ENCODE peak calls at places on chromosomes 13 and 19, in seven cellular contexts. V is iPS DF 6.9; G is substantia nigra; D is stimulated activated CD8-positive, alpha-beta memory T cell treated with anti-CD3 and anti-CD28 coated beads, Interleukin-4, amount 100 ng/mL, for 4 hours; U is stimulated activated CD4-positive, alpha-beta T cell treated with anti-CD3 and anti-CD28 coated beads, Interleukin-15, amount 100 ng/mL, for 1 hour; M is thoracic aorta; C is esophagus squamous epithelium. F is an unnamed sample.

GRCh38 chr13:108915634-108916497 is 286.5 kb downstream of the MYO16 start:
- DNase-seq in U (peak), C (peak), D (peak), G (no peak), M (peak), V (no peak), F (peak)

GRCh38 chr19:17289489-17289888 is 7.8 kb downstream of the ANKLE1 start:
- DNase-seq in U (peak), M (no peak), D (no peak), G (no peak), C (no peak), V (no peak), F (no peak)

GRCh38 chr13:109454167-109454917 is 332.0 kb downstream of the IRS2 start:
- DNase-seq in V (no peak), G (no peak), U (no peak), M (peak), C (no peak), D (no peak), F (no peak)

GRCh38 chr13:113813749-113814434 is 50.0 kb downstream of the GAS6 start:
- DNase-seq in G (no peak), U (no peak), V (no peak), D (no peak), C (no peak), M (no peak), F (no peak)

GRCh38 chr19:49114630-49115363 is 627 bp downstream of the LIN7B start:
- DNase-seq in G (peak), M (no peak), C (no peak), D (no peak), U (peak), V (no peak), F (no peak)

GRCh38 chr13:65597839-65598818 is 1632.0 kb downstream of the PCDH9 start:
- DNase-seq in V (no peak), G (no peak), D (no peak), U (no peak), C (no peak), M (no peak), F (no peak)

GRCh38 chr19:10033614-10034013 is 20.3 kb downstream of the RDH8 start:
- DNase-seq in G (no peak), M (no peak), V (no peak), U (no peak), D (no peak), C (no peak), F (no peak)

GRCh38 chr13:24670927-24671326 is 9.3 kb upstream of the ATP12A start:
- DNase-seq in M (no peak), G (no peak), V (no peak), D (no peak), C (no peak), U (no peak), F (no peak)

GRCh38 chr19:5147971-5148793 is 179.3 kb downstream of the KDM4B start:
- DNase-seq in V (no peak), G (no peak), U (no peak), D (no peak), M (peak), C (no peak), F (no peak)

GRCh38 chr13:25756916-25757315 is 294.9 kb downstream of the SHISA2 start:
- DNase-seq in U (no peak), G (no peak), V (no peak), M (no peak), D (no peak), C (no peak), F (no peak)

GRCh38 chr13:39602614-39603366 is at the start of gene LHFPL6:
- DNase-seq in V (no peak), M (peak), C (no peak), U (peak), D (no peak), G (peak), F (no peak)

GRCh38 chr13:50124536-50125305 is 109.5 kb downstream of the KCNRG start:
- DNase-seq in C (no peak), U (peak), V (no peak), D (peak), M (peak), G (no peak), F (no peak)

GRCh38 chr19:2289714-2290435 is 7.9 kb upstream of the PEAK3 start:
- DNase-seq in U (no peak), C (no peak), D (no peak), V (no peak), G (no peak), M (no peak), F (no peak)

GRCh38 chr19:1947651-1948209 is 6.8 kb downstream of the CSNK1G2 start:
- DNase-seq in U (no peak), D (no peak), V (no peak), C (no peak), G (no peak), M (no peak), F (no peak)

GRCh38 chr19:20077791-20078463 is at the start of gene ZNF90:
- DNase-seq in U (peak), D (peak), G (peak), C (peak), V (peak), M (peak), F (peak)

GRCh38 chr19:35671818-35672217 is 5.5 kb downstream of the UPK1A start:
- DNase-seq in G (no peak), M (no peak), D (no peak), U (no peak), C (no peak), V (no peak), F (no peak)

GRCh38 chr13:51518847-51519246 is 65.4 kb upstream of the WDFY2 start:
- DNase-seq in U (no peak), D (no peak), V (no peak), C (no peak), M (no peak), G (no peak), F (no peak)

GRCh38 chr13:39874331-39875055 is 219.0 kb downstream of the COG6 start:
- DNase-seq in U (no peak), V (no peak), C (no peak), G (no peak), D (no peak), M (no peak), F (no peak)

GRCh38 chr19:23971598-23971997 is 56.9 kb downstream of the ZNF726 start:
- DNase-seq in C (no peak), M (no peak), V (no peak), G (no peak), D (no peak), U (no peak), F (no peak)

GRCh38 chr13:114325729-114326128 is 11.4 kb downstream of the CHAMP1 start:
- DNase-seq in G (no peak), C (no peak), U (no peak), D (no peak), M (no peak), V (no peak), F (no peak)

GRCh38 chr13:76942363-76942762 is 5.9 kb upstream of the ACOD1 start:
- DNase-seq in G (no peak), M (no peak), C (no peak), V (no peak), D (no peak), U (no peak), F (no peak)

GRCh38 chr19:765179-765738 is 14.3 kb downstream of the MISP start:
- DNase-seq in V (no peak), U (no peak), G (no peak), M (no peak), D (no peak), C (no peak), F (no peak)

GRCh38 chr13:107020393-107020792 is 452.5 kb upstream of the ARGLU1 start:
- DNase-seq in U (no peak), D (no peak), C (no peak), V (no peak), M (no peak), G (no peak), F (no peak)

GRCh38 chr13:32501058-32501457 is 37.5 kb downstream of the N4BP2L2 start:
- DNase-seq in C (no peak), M (no peak), D (no peak), G (no peak), V (no peak), U (no peak), F (no peak)

GRCh38 chr13:85503797-85504196 is 295.4 kb downstream of the SLITRK6 start:
- DNase-seq in C (no peak), V (no peak), U (no peak), G (no peak), D (no peak), M (no peak), F (no peak)

GRCh38 chr13:50697746-50698526 is 145.6 kb downstream of the DLEU7 start:
- DNase-seq in M (no peak), V (no peak), G (no peak), D (no peak), C (no peak), U (no peak), F (no peak)

GRCh38 chr13:91142572-91142971 is 204.9 kb upstream of the MIR17HG start:
- DNase-seq in C (no peak), G (no peak), U (no peak), M (no peak), V (no peak), D (no peak), F (no peak)

GRCh38 chr13:91817250-91817649 is 418.8 kb downstream of the GPC5 start:
- DNase-seq in M (no peak), D (no peak), G (no peak), U (no peak), V (no peak), C (no peak), F (no peak)

GRCh38 chr13:35860661-35861060 is 270.5 kb downstream of the DCLK1 start:
- DNase-seq in M (no peak), D (no peak), U (no peak), V (no peak), G (no peak), C (no peak), F (no peak)

GRCh38 chr13:42747399-42747873 is 33.9 kb upstream of the FAM216B start:
- DNase-seq in C (no peak), D (no peak), G (no peak), V (no peak), M (no peak), U (no peak), F (no peak)

GRCh38 chr13:46575843-46576242 is 22.9 kb downstream of the LRCH1 start:
- DNase-seq in V (no peak), C (no peak), D (no peak), U (no peak), M (no peak), G (no peak), F (no peak)

GRCh38 chr13:35927554-35927953 is 203.6 kb downstream of the DCLK1 start:
- DNase-seq in M (peak), V (no peak), C (no peak), G (no peak), D (no peak), U (no peak), F (no peak)

GRCh38 chr19:41776700-41777099 is 19.7 kb upstream of the CEACAM3 start:
- DNase-seq in U (no peak), V (no peak), M (no peak), C (no peak), G (no peak), D (no peak), F (no peak)

GRCh38 chr19:47267350-47267759 is 7.3 kb upstream of the INAFM1 start:
- DNase-seq in M (no peak), C (no peak), G (peak), V (no peak), U (no peak), D (no peak), F (no peak)

GRCh38 chr13:110421696-110422395 is 114.8 kb downstream of the COL4A2 start:
- DNase-seq in U (no peak), M (no peak), D (no peak), V (no peak), G (no peak), C (no peak), F (no peak)

GRCh38 chr13:48749144-48749543 is 95.4 kb downstream of the CYSLTR2 start:
- DNase-seq in V (no peak), G (no peak), C (no peak), U (no peak), D (no peak), M (no peak), F (no peak)

GRCh38 chr13:73970413-73971055 is 163.7 kb downstream of the KLF12 start:
- DNase-seq in C (no peak), U (no peak), M (no peak), V (no peak), G (no peak), D (no peak), F (no peak)